ENCODE peak calls at places on chromosomes 11 and 22, in nine cellular contexts. Z, O, J, P, S, M, E, T and N are unnamed samples.

GRCh38 chr11:65779919-65780769 is 632 bp downstream of the AP5B1 start:
- DNase-seq in Z (peak), O (peak), J (peak), P (peak), S (peak), M (peak), E (peak), T (peak), N (peak)

GRCh38 chr11:124841765-124842700 is 23.2 kb upstream of the ROBO3 start:
- DNase-seq in Z (peak), O (no peak), J (no peak), P (no peak), S (no peak), M (no peak), E (no peak), T (no peak), N (no peak)

GRCh38 chr11:29334781-29335140 is 682.1 kb downstream of the KCNA4 start:
- DNase-seq in Z (no peak), O (no peak), J (no peak), P (no peak), S (no peak), M (no peak), E (no peak), T (no peak), N (no peak)

GRCh38 chr11:69992943-69993694 is 85.0 kb upstream of the ANO1 start:
- DNase-seq in Z (no peak), O (no peak), J (no peak), P (no peak), S (no peak), M (no peak), E (no peak), T (no peak), N (no peak)

GRCh38 chr11:119782021-119782420 is 53.0 kb upstream of the NECTIN1 start:
- DNase-seq in Z (peak), O (peak), J (no peak), P (no peak), S (no peak), M (no peak), E (no peak), T (no peak), N (no peak)

GRCh38 chr22:49305215-49305965 is 522.3 kb downstream of the BRD1 start:
- DNase-seq in Z (peak), O (peak), J (no peak), P (peak), S (peak), M (peak), E (peak), T (peak), N (no peak)

GRCh38 chr11:46490576-46491100 is 99.1 kb upstream of the CHRM4 start:
- DNase-seq in Z (no peak), O (no peak), J (peak), P (no peak), S (no peak), M (no peak), E (no peak), T (no peak), N (no peak)

GRCh38 chr11:13000721-13001120 is 8.4 kb upstream of the RASSF10 start:
- DNase-seq in Z (no peak), O (no peak), J (no peak), P (no peak), S (no peak), M (no peak), E (no peak), T (no peak), N (no peak)

GRCh38 chr11:46664612-46665011 is 35.8 kb downstream of the ARHGAP1 start:
- DNase-seq in Z (peak), O (no peak), J (no peak), P (no peak), S (no peak), M (no peak), E (no peak), T (no peak), N (no peak)

GRCh38 chr11:100515087-100515486 is 172.0 kb upstream of the ARHGAP42 start:
- DNase-seq in Z (peak), O (peak), J (peak), P (peak), S (no peak), M (no peak), E (no peak), T (no peak), N (peak)

GRCh38 chr22:32475428-32476010 is 908 bp downstream of the FBXO7 start:
- DNase-seq in Z (peak), O (peak), J (no peak), P (peak), S (peak), M (peak), E (peak), T (peak), N (no peak)

GRCh38 chr11:34633990-34634725 is 13.3 kb downstream of the EHF start:
- DNase-seq in Z (peak), O (no peak), J (no peak), P (no peak), S (no peak), M (no peak), E (no peak), T (peak), N (no peak)

GRCh38 chr11:108388576-108388975 is 78.8 kb downstream of the C11orf65 start:
- DNase-seq in Z (no peak), O (no peak), J (no peak), P (no peak), S (no peak), M (no peak), E (no peak), T (no peak), N (no peak)

GRCh38 chr11:61742391-61742790 is 10.0 kb upstream of the MYRF start:
- DNase-seq in Z (no peak), O (no peak), J (no peak), P (no peak), S (no peak), M (no peak), E (peak), T (no peak), N (no peak)
- H3K27ac ChIP-seq in Z (no peak), O (no peak), J (no peak), P (no peak), S (no peak), M (no peak), E (no peak), T (no peak), N (no peak)

GRCh38 chr22:39927544-39927943 is 26.7 kb downstream of the GRAP2 start:
- DNase-seq in Z (peak), O (peak), J (no peak), P (no peak), S (no peak), M (no peak), E (no peak), T (no peak), N (no peak)
- TF ChIP-seq CTCF in Z (peak), O (peak), J (peak), P (peak), S (no peak), M (no peak), E (no peak), T (no peak), N (no peak)

DNA sequence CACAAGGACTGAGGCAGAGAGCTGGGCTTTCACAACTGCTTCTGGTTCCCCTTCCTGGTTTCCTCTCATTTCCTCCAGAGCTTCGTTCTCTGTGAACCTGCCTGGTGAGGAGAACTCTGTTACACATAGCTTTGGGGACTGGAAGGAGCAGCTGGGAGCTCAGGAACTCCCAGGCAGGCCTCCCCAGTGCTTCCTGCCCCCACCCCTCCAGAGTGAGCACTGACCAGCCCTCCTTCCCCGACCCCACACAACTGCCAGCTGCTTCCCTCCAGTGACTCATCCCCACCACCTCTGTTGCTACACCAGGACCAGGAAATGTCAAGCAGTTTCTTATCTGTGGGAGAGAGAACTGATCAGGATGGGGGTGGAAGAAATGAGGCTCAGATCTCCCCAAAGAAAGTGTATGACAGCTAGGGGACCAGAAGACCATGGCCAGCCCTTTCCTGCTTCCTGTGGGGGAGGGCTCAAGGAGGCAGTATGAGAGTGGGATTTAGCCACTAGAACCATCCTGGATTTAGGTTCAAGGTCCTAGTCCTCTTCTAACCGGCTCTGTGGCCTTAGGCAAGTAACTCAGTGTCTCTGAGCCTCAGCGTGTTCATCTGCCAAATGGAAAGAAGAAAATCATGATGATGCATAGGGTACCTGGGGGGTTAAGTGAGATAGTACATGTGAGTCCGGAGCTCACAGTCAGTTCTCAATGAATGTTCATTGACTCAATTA is 4.5 kb upstream of the TP53I11 start:
- DNase-seq in Z (no peak), O (no peak), J (peak), P (no peak), S (peak), M (peak), E (peak), T (peak), N (peak)
- H3K27ac ChIP-seq in Z (no peak), O (no peak), J (no peak), P (peak), S (peak), M (peak), E (no peak), T (peak), N (peak)

DNA sequence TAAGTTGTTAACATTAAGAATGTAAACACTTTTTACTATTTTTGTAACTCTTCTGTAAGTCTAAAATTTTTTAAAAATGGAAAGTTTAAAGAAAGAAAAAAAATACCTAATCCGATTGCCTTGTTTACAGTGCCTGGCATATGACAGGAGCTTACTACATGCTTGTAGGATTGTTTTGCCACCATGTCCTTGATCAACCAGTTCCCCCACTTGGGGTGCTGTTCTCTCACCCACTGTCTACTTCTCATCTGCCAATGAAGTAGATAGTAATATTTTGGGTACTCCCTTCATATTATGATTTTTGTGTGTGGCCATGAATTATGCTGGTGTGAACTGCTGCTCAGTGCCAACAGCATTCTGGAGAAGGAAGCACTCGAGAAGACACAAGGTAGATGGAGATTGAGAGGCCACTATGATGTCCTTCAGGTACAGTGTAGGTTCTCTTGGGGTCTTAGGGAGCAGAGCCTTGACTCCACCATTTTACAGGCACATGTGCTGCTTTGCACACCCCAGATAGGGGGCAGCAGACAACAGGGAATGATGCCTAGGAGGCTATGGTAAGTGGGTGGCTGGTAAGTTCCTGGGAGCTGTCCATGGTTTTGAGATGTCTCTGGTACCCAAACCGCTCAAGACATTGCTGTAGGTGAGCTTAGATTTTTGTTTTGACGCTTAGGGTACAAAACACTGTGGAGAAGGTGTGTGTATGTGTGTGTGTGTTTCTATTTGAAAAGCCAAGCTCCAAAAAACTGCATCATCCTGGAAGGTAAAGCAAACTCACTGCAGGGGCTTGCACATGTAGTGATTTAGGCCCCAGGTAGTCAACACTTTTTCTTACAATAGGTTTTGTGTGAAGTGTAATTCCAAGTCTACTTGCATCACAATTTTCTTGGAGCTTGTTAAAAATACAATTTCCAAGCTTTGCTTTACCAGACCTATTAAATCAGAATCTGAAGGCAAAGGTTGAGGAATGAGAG is 494.5 kb upstream of the LARGE1 start:
- DNase-seq in Z (peak), O (peak), J (no peak), P (peak), S (no peak), M (no peak), E (no peak), T (peak), N (peak)
- TF ChIP-seq CTCF in Z (peak), O (peak), J (peak), P (no peak), S (no peak), M (peak), E (no peak), T (peak), N (peak)

DNA sequence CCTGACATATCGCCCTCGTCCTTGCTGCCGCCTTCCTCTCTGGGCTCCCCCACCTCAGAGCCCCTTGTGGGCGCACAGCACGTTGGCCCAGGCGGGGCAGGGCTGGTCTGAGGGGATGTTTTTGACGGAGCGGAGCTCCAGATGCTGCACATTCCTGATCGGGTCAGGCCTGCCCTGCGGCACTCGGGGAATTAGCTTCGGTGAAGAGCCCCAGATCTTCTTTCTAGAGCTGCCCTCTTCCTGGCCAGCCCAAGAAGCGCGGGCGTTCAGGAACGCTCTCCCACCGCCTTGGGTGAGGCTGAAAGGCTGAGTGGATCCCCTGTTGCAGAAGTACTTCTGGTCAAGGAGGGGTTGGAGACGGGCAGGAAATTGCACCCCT is 12.1 kb downstream of the YPEL4 start:
- DNase-seq in Z (peak), O (peak), J (no peak), P (peak), S (no peak), M (peak), E (no peak), T (no peak), N (no peak)
- H3K27ac ChIP-seq in Z (peak), O (peak), J (no peak), P (peak), S (peak), M (peak), E (peak), T (peak), N (peak)

GRCh38 chr22:47859891-47860290 is 1097.4 kb downstream of the TBC1D22A start:
- DNase-seq in Z (no peak), O (no peak), J (no peak), P (no peak), S (no peak), M (no peak), E (no peak), T (no peak), N (no peak)

GRCh38 chr22:47858773-47859306 is 1096.4 kb downstream of the TBC1D22A start:
- DNase-seq in Z (no peak), O (no peak), J (no peak), P (no peak), S (no peak), M (no peak), E (no peak), T (no peak), N (no peak)

GRCh38 chr22:47865626-47866025 is 1103.2 kb downstream of the TBC1D22A start:
- DNase-seq in Z (no peak), O (no peak), J (no peak), P (no peak), S (no peak), M (no peak), E (no peak), T (no peak), N (no peak)

GRCh38 chr22:47862394-47862793 is 1099.9 kb downstream of the TBC1D22A start:
- DNase-seq in Z (no peak), O (no peak), J (no peak), P (no peak), S (no peak), M (no peak), E (no peak), T (no peak), N (no peak)
- TF ChIP-seq CTCF in Z (no peak), O (no peak), J (no peak), P (no peak), S (no peak), M (no peak), E (no peak), T (no peak), N (no peak)